ENCODE peak calls at places on chromosomes 5 and 9, in six cellular contexts. J is NCI-H187 treated with DMSO at 0.1 percent for 48 hours, X is amniotic epithelial cell, C is epithelial cell of esophagus, U is NCI-H2081, Q is OCI-LY7. S is an unnamed sample.

GRCh38 chr9:3916420-3916819 is 383.4 kb downstream of the GLIS3 start:
- DNase-seq in Q (no peak), X (peak; percentile 44), J (no peak), C (no peak), U (no peak), S (no peak)

GRCh38 chr9:108834959-108835696 is 20.7 kb downstream of the ACTL7B start:
- DNase-seq in Q (no peak), U (no peak), X (peak; percentile 19), J (no peak), C (peak; percentile 87), S (no peak)

GRCh38 chr5:68074048-68074632 is 141.4 kb upstream of the PIK3R1 start:
- DNase-seq in C (peak; percentile 50), U (peak; percentile 45), Q (no peak), X (peak; percentile 8), J (no peak), S (no peak)

GRCh38 chr5:80487444-80487828 is 464 bp upstream of the FAM151B start:
- DNase-seq in J (no peak), C (no peak), Q (no peak), U (no peak), X (no peak), S (no peak)

GRCh38 chr9:99964336-99964735 is 57.9 kb downstream of the STX17 start:
- DNase-seq in C (no peak), J (no peak), Q (no peak), X (peak; percentile 19), U (no peak), S (no peak)

GRCh38 chr5:177371705-177372533 is 12.3 kb upstream of the SLC34A1 start:
- DNase-seq in Q (no peak), X (no peak), C (no peak), J (no peak), U (no peak), S (no peak)

GRCh38 chr9:18587988-18588387 is 114.0 kb downstream of the ADAMTSL1 start:
- DNase-seq in U (no peak), J (no peak), C (no peak), X (no peak), Q (no peak), S (no peak)

GRCh38 chr9:14500705-14501104 is 186.8 kb upstream of the NFIB start:
- DNase-seq in U (no peak), Q (no peak), J (no peak), C (no peak), X (no peak), S (no peak)

GRCh38 chr5:150640311-150641005 is at the start of gene SYNPO:
- DNase-seq in C (peak; percentile 98), X (peak; percentile 99), Q (no peak), J (no peak), U (no peak), S (peak; percentile 92)

GRCh38 chr5:93620487-93621339 is 37.7 kb downstream of the NR2F1 start:
- DNase-seq in C (peak; percentile 77), J (peak; percentile 15), Q (peak; percentile 72), U (peak; percentile 84), X (peak; percentile 61), S (no peak)

GRCh38 chr5:177478711-177479646 is 5.5 kb upstream of the DBN1 start:
- DNase-seq in U (no peak), J (no peak), X (peak; percentile 74), Q (no peak), C (peak; percentile 67), S (no peak)

GRCh38 chr9:34046784-34047379 is 1.8 kb downstream of the UBAP2 start:
- DNase-seq in U (peak; percentile 65), X (no peak), C (peak; percentile 53), J (no peak), Q (peak; percentile 14), S (no peak)

GRCh38 chr9:121916008-121916407 is 177.1 kb downstream of the TTLL11 start:
- DNase-seq in X (peak; percentile 60), J (no peak), C (peak; percentile 56), U (no peak), Q (no peak), S (no peak)

GRCh38 chr9:126205260-126205659 is 121.4 kb upstream of the MVB12B start:
- DNase-seq in J (no peak), Q (no peak), C (no peak), X (no peak), U (no peak), S (no peak)

GRCh38 chr9:127121628-127122175 is 733 bp downstream of the ANGPTL2 start:
- DNase-seq in U (no peak), J (no peak), Q (no peak), C (no peak), X (no peak), S (no peak)

GRCh38 chr5:55544341-55544740 is 9.6 kb upstream of the PLPP1 start:
- DNase-seq in Q (no peak), X (no peak), C (peak; percentile 60), J (no peak), U (no peak), S (no peak)

GRCh38 chr5:109347252-109347888 is 62.4 kb downstream of the PJA2 start:
- DNase-seq in X (no peak), Q (no peak), C (no peak), U (no peak), J (no peak), S (no peak)

GRCh38 chr5:96432245-96433065 is 593 bp downstream of the PCSK1 start:
- DNase-seq in Q (no peak), X (no peak), J (no peak), U (peak; percentile 67), C (no peak), S (no peak)

GRCh38 chr5:138745268-138745667 is 8.0 kb upstream of the CTNNA1 start:
- DNase-seq in Q (no peak), X (no peak), J (no peak), C (no peak), U (no peak), S (no peak)

GRCh38 chr5:67732921-67733320 is 482.6 kb upstream of the PIK3R1 start:
- DNase-seq in J (no peak), C (no peak), Q (no peak), X (no peak), U (no peak), S (no peak)

GRCh38 chr5:126852104-126852531 is 75.2 kb downstream of the LMNB1 start:
- DNase-seq in J (no peak), Q (peak; percentile 27), C (no peak), U (no peak), X (peak; percentile 50), S (no peak)

GRCh38 chr5:137572042-137572695 is 73.0 kb upstream of the SPOCK1 start:
- DNase-seq in C (peak; percentile 36), Q (no peak), X (no peak), J (no peak), U (no peak), S (no peak)

S was measured in RWPE2.